ENCODE peak calls at places on chromosomes 5 and 9, in five cellular contexts. Y is HTR-8/SVneo, H is NCI-H2029 treated with DMSO at 0.1 percent for 48 hours, U is NCI-H2171, R is non-pigmented ciliary epithelial cell. G is an unnamed sample.

GRCh38 chr5:154273028-154273617 is 82.6 kb downstream of the GALNT10 start:
- DNase-seq in Y (peak), H (no peak), U (no peak), R (no peak), G (no peak)

GRCh38 chr5:68839019-68839552 is 254.7 kb upstream of the SLC30A5 start:
- DNase-seq in Y (no peak), H (no peak), U (no peak), R (no peak), G (no peak)

GRCh38 chr5:104540448-104540847 is 977.9 kb upstream of the NUDT12 start:
- DNase-seq in Y (no peak), H (peak), U (peak), R (peak), G (no peak)

GRCh38 chr9:132042324-132042723 is 37.3 kb downstream of the MED27 start:
- DNase-seq in Y (peak), H (no peak), U (peak), R (peak), G (no peak)

GRCh38 chr5:3811116-3811515 is 215.5 kb downstream of the IRX1 start:
- DNase-seq in Y (no peak), H (no peak), U (no peak), R (no peak), G (no peak)

GRCh38 chr5:171093598-171093997 is 215.4 kb upstream of the TLX3 start:
- DNase-seq in Y (no peak), H (no peak), U (no peak), R (no peak), G (no peak)

GRCh38 chr5:108167174-108167573 is 214.7 kb downstream of the FBXL17 start:
- DNase-seq in Y (no peak), H (no peak), U (no peak), R (no peak), G (no peak)

GRCh38 chr9:37971107-37971459 is 67.2 kb upstream of the SLC25A51 start:
- DNase-seq in Y (no peak), H (no peak), U (no peak), R (no peak), G (no peak)

GRCh38 chr9:93159601-93160418 is 24.1 kb upstream of the WNK2 start:
- DNase-seq in Y (peak), H (peak), U (peak), R (peak), G (peak)

GRCh38 chr5:66860199-66860975 is 264.2 kb downstream of the MAST4 start:
- DNase-seq in Y (no peak), H (no peak), U (no peak), R (no peak), G (no peak)

GRCh38 chr5:24492231-24492630 is 152.5 kb downstream of the CDH10 start:
- DNase-seq in Y (no peak), H (no peak), U (no peak), R (no peak), G (no peak)

GRCh38 chr9:89871871-89872331 is 267.1 kb downstream of the GADD45G start:
- DNase-seq in Y (no peak), H (no peak), U (no peak), R (no peak), G (no peak)

GRCh38 chr9:36023260-36024048 is 13.3 kb upstream of the RECK start:
- DNase-seq in Y (peak), H (peak), U (peak), R (no peak), G (peak)

GRCh38 chr5:154042751-154043150 is 4.0 kb downstream of the MFAP3 start:
- DNase-seq in Y (no peak), H (no peak), U (no peak), R (no peak), G (no peak)

GRCh38 chr5:17951392-17952169 is 317.3 kb downstream of the TAF11L14 start:
- DNase-seq in Y (no peak), H (no peak), U (no peak), R (no peak), G (peak)

GRCh38 chr9:3441197-3441816 is 84.5 kb downstream of the RFX3 start:
- DNase-seq in Y (peak), H (no peak), U (peak), R (peak), G (peak)

GRCh38 chr9:8734760-8735159 is 935.2 kb upstream of the DMAC1 start:
- DNase-seq in Y (no peak), H (no peak), U (no peak), R (no peak), G (no peak)

GRCh38 chr5:9375756-9376155 is 170.1 kb downstream of the SEMA5A start:
- DNase-seq in Y (no peak), H (no peak), U (no peak), R (no peak), G (no peak)

GRCh38 chr5:75091597-75091996 is 39.2 kb upstream of the GCNT4 start:
- DNase-seq in Y (no peak), H (no peak), U (no peak), R (no peak), G (no peak)

GRCh38 chr5:142466195-142466951 is 141.6 kb upstream of the SPRY4 start:
- DNase-seq in Y (peak), H (no peak), U (peak), R (no peak), G (no peak)

GRCh38 chr5:139634541-139634940 is 13.6 kb upstream of the CXXC5 start:
- DNase-seq in Y (no peak), H (no peak), U (no peak), R (no peak), G (no peak)

GRCh38 chr5:13601152-13601551 is 343.3 kb downstream of the DNAH5 start:
- DNase-seq in Y (peak), H (no peak), U (no peak), R (no peak), G (no peak)

GRCh38 chr9:8903077-8903476 is 1103.5 kb upstream of the DMAC1 start:
- DNase-seq in Y (no peak), H (no peak), U (no peak), R (no peak), G (no peak)

G was measured in NAMALWA.